ENCODE peak calls at places on chromosome 4, in ten cellular contexts. Y is NCI-H2081 treated with DMSO at 0.1 percent for 48 hours; S is anterior cingulate cortex; F is stimulated activated naive CD8-positive, alpha-beta T cell treated with anti-CD3 and anti-CD28 coated beads, Interleukin-15, amount 100 ng/mL, for 72 hours; A is GM12865; Q is BJ; Z is lung; U is KG1; J is fibroblast of lung; R is activated CD8-positive, alpha-beta memory T cell treated with anti-CD3 and anti-CD28 coated beads for 1 hour. T is an unnamed sample.

GRCh38 chr4:153159728-153160221 is 44.5 kb upstream of the TRIM2 start:
- DNase-seq in Y (no peak), S (no peak), F (no peak), A (no peak), Q (peak), Z (no peak), U (no peak), J (peak), R (no peak), T (peak)

GRCh38 chr4:170652571-170652970 is 562.8 kb upstream of the AADAT start:
- DNase-seq in Y (no peak), S (no peak), F (no peak), A (no peak), Q (no peak), Z (no peak), U (no peak), J (no peak), R (no peak), T (no peak)

GRCh38 chr4:188297873-188298272 is 158.6 kb downstream of the TRIML1 start:
- DNase-seq in Y (no peak), S (no peak), F (no peak), A (no peak), Q (no peak), Z (no peak), U (no peak), J (peak), R (no peak), T (peak)

GRCh38 chr4:113539408-113539807 is 222.1 kb downstream of the CAMK2D start:
- DNase-seq in Y (no peak), S (no peak), F (peak), A (no peak), Q (peak), Z (no peak), U (no peak), J (peak), R (no peak), T (no peak)

GRCh38 chr4:37073226-37073840 is 171.2 kb upstream of the NWD2 start:
- DNase-seq in Y (no peak), S (no peak), F (no peak), A (peak), Q (no peak), Z (no peak), U (no peak), J (no peak), R (no peak), T (no peak)

GRCh38 chr4:88697113-88697512 is 516 bp downstream of the NAP1L5 start:
- DNase-seq in Y (no peak), S (peak), F (no peak), A (no peak), Q (no peak), Z (no peak), U (no peak), J (peak), R (no peak), T (no peak)

GRCh38 chr4:138910201-138910913 is 105.2 kb upstream of the NOCT start:
- DNase-seq in Y (peak), S (no peak), F (no peak), A (no peak), Q (no peak), Z (no peak), U (no peak), J (peak), R (no peak), T (no peak)

GRCh38 chr4:8912506-8912905 is 40.9 kb upstream of the HMX1 start:
- DNase-seq in Y (no peak), S (no peak), F (peak), A (no peak), Q (no peak), Z (no peak), U (no peak), J (no peak), R (no peak), T (no peak)

GRCh38 chr4:165489786-165490185 is 111.0 kb downstream of the CPE start:
- DNase-seq in Y (no peak), S (no peak), F (no peak), A (no peak), Q (no peak), Z (no peak), U (no peak), J (no peak), R (no peak), T (no peak)

GRCh38 chr4:177177446-177178160 is 132.1 kb upstream of the NEIL3 start:
- DNase-seq in Y (no peak), S (no peak), F (no peak), A (no peak), Q (peak), Z (no peak), U (no peak), J (peak), R (no peak), T (peak)

GRCh38 chr4:26204911-26205368 is 115.9 kb upstream of the RBPJ start:
- DNase-seq in Y (no peak), S (peak), F (no peak), A (no peak), Q (no peak), Z (no peak), U (no peak), J (no peak), R (no peak), T (no peak)